ENCODE peak calls at places on chromosomes 7 and 10, in nine cellular contexts. B is uterus, T is left lung, F is HAP-1, A is transverse colon, Q is ovary, P is right lobe of liver, J is ascending aorta, V is testis. M is an unnamed sample.

GRCh38 chr10:58578366-58578765 is 65.7 kb downstream of the BICC1 start:
- DNase-seq in B (no peak), Q (no peak), J (no peak), T (no peak), P (no peak), A (no peak), F (no peak), V (no peak), M (no peak)

GRCh38 chr10:13708256-13708990 is 121.7 kb downstream of the PRPF18 start:
- DNase-seq in A (no peak), J (no peak), V (no peak), P (no peak), Q (no peak), B (no peak), F (no peak), T (no peak), M (no peak)

GRCh38 chr10:119693262-119693957 is 32.4 kb upstream of the INPP5F start:
- DNase-seq in F (no peak), A (no peak), Q (no peak), T (no peak), V (no peak), J (no peak), B (no peak), P (no peak), M (no peak)

GRCh38 chr7:92707435-92707834 is 117.2 kb upstream of the FAM133B start:
- DNase-seq in V (no peak), Q (no peak), A (no peak), J (no peak), P (no peak), T (no peak), F (no peak), B (no peak), M (no peak)

GRCh38 chr7:2508327-2509231 is 11.0 kb upstream of the LFNG start:
- DNase-seq in Q (no peak), B (peak; percentile 67), J (no peak), F (no peak), A (peak; percentile 71), P (peak; percentile 70), T (peak; percentile 84), V (peak; percentile 63), M (no peak)

GRCh38 chr7:112596260-112596659 is 115.5 kb downstream of the LSMEM1 start:
- DNase-seq in B (no peak), Q (no peak), J (no peak), T (no peak), F (no peak), V (no peak), P (no peak), A (no peak), M (no peak)

GRCh38 chr7:100865372-100865911 is 1.7 kb upstream of the TRIP6 start:
- DNase-seq in Q (no peak), V (no peak), F (no peak), A (no peak), T (no peak), J (peak; percentile 62), P (no peak), B (no peak), M (peak; percentile 83)

GRCh38 chr7:8278183-8278582 is 16.2 kb upstream of the ICA1 start:
- DNase-seq in F (no peak), B (no peak), T (no peak), J (no peak), V (no peak), A (no peak), P (no peak), Q (no peak), M (no peak)

GRCh38 chr7:44473295-44473694 is 17.2 kb downstream of the NUDCD3 start:
- DNase-seq in A (no peak), V (no peak), J (no peak), P (no peak), Q (no peak), B (no peak), T (no peak), F (no peak), M (no peak)

GRCh38 chr10:106506509-106507265 is 657.8 kb downstream of the SORCS1 start:
- DNase-seq in F (no peak), T (no peak), Q (no peak), A (no peak), V (no peak), B (no peak), P (no peak), J (no peak), M (no peak)

GRCh38 chr10:70197235-70197952 is 27.1 kb upstream of the SAR1A start:
- DNase-seq in A (no peak), P (no peak), J (no peak), T (no peak), F (no peak), Q (no peak), B (no peak), V (no peak), M (no peak)

GRCh38 chr7:96486681-96487080 is 164.8 kb upstream of the SLC25A13 start:
- DNase-seq in V (no peak), T (no peak), F (no peak), P (no peak), Q (no peak), B (no peak), J (no peak), A (no peak), M (no peak)

GRCh38 chr10:128516180-128516579 is 390.0 kb upstream of the MKI67 start:
- DNase-seq in A (no peak), Q (no peak), J (no peak), P (no peak), V (no peak), F (no peak), B (no peak), T (no peak), M (no peak)

DNA sequence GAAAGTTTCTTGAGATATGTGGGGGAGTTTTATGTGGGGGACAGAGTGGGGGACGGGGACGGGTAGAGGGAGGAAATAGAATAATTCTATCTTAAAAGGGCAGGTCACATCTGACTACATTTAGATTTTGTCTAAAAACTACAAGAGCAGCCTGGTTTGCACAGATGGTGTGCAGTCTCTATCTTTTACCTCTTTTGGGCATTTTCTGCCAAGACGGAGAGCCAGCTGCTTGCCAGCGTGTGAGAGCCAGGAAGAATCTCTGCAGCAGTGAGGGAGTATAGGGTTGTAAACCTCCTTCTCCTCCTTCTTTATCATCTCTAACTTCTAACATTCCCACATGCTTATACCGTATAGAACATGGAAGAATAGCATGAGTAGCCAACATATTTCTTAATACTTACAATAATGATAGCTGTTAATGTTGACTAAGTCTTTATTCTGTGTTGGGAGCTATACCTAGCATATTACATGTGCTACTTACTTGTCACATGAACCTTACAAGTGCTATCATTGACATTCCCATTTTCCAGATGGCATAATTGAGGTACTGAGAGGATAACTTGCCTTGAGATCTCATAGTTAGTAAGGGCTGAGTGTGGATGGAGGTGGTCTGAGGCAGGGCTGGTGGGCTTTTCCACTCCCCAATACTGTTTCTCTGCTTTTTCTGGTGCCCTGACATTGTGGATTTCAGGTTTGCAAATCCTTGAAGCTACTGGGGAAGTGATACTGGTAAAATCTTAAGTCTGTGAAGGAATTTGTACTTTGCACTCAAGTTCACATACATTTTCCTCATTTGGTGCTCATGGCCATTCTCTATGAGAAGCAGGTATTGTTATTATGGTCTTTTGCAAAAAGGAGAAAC is 1.1 kb downstream of the ENTPD1 start:
- DNase-seq in F (no peak), P (no peak), B (no peak), Q (no peak), T (no peak), J (no peak), A (no peak), V (no peak), M (no peak)
- H3K4me3 ChIP-seq in F (no peak overlapping the region), P (peak overlapping the region; percentile 31), B (peak overlapping the region; percentile 44), Q (peak overlapping the region; percentile 30), T (peak overlapping the region; percentile 37), J (peak overlapping the region; percentile 61), A (peak overlapping the region; percentile 16), V (peak overlapping the region; percentile 41), M (no peak overlapping the region)

DNA sequence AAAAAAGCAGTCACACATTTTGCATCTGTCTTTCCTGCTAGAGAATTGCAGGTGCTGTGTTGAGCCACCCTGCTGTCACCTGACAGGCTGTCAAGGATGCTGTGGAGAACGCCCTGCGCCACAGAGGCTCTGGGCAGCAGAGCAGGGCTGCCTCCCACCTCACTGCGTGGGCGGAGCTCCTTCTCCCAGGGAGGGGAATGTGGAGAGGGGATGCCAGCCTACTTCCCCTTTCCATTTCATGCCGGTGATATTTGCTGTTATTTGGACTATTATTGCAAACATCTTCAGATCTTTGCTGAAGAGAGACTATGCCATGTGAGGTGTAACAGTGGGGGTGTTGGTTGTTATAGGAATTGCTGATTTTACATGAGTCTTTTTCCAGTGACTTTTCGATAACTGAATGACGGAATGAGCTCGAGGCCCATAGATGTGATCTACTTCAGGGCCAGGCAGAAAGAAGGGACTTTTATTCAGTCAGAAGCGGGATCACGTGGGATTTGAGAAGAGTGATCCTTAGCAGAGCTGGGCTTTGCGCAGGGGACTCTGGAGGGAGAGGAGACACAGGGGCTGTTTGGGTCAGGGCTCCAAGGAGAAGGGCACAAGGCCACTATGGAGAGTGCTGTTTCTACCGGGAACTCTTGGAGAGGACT is 13.6 kb upstream of the PRKAG2 start:
- DNase-seq in P (no peak), Q (no peak), A (no peak), B (no peak), T (no peak), F (no peak), J (peak; percentile 30), V (no peak), M (peak; percentile 73)
- H3K27me3 ChIP-seq in P (no peaks in the 10 kb centered on the region), Q (no peaks in the 10 kb centered on the region), A (peaks cover 4% of the 10 kb centered on the region), B (no peaks in the 10 kb centered on the region), T (no peaks in the 10 kb centered on the region), F (peaks cover 13% of the 10 kb centered on the region), J (no peaks in the 10 kb centered on the region), V (no peaks in the 10 kb centered on the region), M (no peaks in the 10 kb centered on the region)

GRCh38 chr7:36777062-36777461 is 52.8 kb upstream of the AOAH start:
- DNase-seq in A (peak; percentile 11), P (no peak), V (no peak), T (no peak), J (no peak), B (no peak), F (no peak), Q (no peak), M (no peak)
- H3K36me3 ChIP-seq in A (no peaks in the 10 kb centered on the region), P (no peaks in the 10 kb centered on the region), V (no peaks in the 10 kb centered on the region), T (no peaks in the 10 kb centered on the region), J (no peaks in the 10 kb centered on the region), B (no peaks in the 10 kb centered on the region), F (no peaks in the 10 kb centered on the region), Q (no peaks in the 10 kb centered on the region), M (no peaks in the 10 kb centered on the region)

GRCh38 chr7:30505174-30505697 is 607 bp upstream of the GGCT start:
- DNase-seq in V (no peak), F (no peak), Q (no peak), T (no peak), A (no peak), P (no peak), B (no peak), J (no peak), M (no peak)

GRCh38 chr7:30503273-30504212 is 1.1 kb downstream of the GGCT start:
- DNase-seq in A (no peak), T (no peak), Q (no peak), F (no peak), J (no peak), B (no peak), V (no peak), P (no peak), M (no peak)

GRCh38 chr7:30501264-30501663 is 3.4 kb downstream of the GGCT start:
- DNase-seq in F (no peak), V (no peak), Q (no peak), P (no peak), A (no peak), T (no peak), J (no peak), B (no peak), M (no peak)

GRCh38 chr7:30504347-30505173 is at the start of gene GGCT:
- DNase-seq in P (peak; percentile 98), V (peak; percentile 100), A (peak; percentile 99), T (peak; percentile 97), J (peak; percentile 100), B (peak; percentile 98), F (peak; percentile 98), Q (peak; percentile 99), M (peak; percentile 98)

GRCh38 chr7:30502470-30503251 is 2.0 kb downstream of the GGCT start:
- DNase-seq in B (no peak), Q (no peak), P (no peak), V (no peak), A (no peak), T (no peak), F (no peak), J (no peak), M (no peak)
- H3K4me3 ChIP-seq in B (no peak overlapping the region), Q (no peak overlapping the region), P (no peak overlapping the region), V (no peak overlapping the region), A (no peak overlapping the region), T (no peak overlapping the region), F (no peak overlapping the region), J (peak overlapping the region; percentile 95), M (no peak overlapping the region)

M was measured in H7.